ENCODE peak calls at places on chromosomes 11 and 22, in seven cellular contexts. B is dorsolateral prefrontal cortex, V is AG09309, R is endothelial cell, O is ovary, A is WTC11, S is type B pancreatic cell. M is an unnamed sample.

GRCh38 chr11:111019449-111019848 is 226.1 kb upstream of the POU2AF2 start:
- DNase-seq in S (no peak), O (no peak), R (no peak), A (no peak), B (no peak), V (no peak), M (no peak)

GRCh38 chr11:16925495-16926065 is 88.6 kb downstream of the PLEKHA7 start:
- DNase-seq in O (peak), S (peak), V (no peak), B (no peak), R (peak), A (peak), M (no peak)

GRCh38 chr11:115677190-115677589 is 173.0 kb upstream of the CADM1 start:
- DNase-seq in B (no peak), O (no peak), A (no peak), R (no peak), S (no peak), V (no peak), M (no peak)

GRCh38 chr11:118641463-118642019 is 34.1 kb downstream of the PHLDB1 start:
- DNase-seq in A (no peak), O (no peak), S (no peak), R (no peak), V (no peak), B (no peak), M (peak)

GRCh38 chr11:65945430-65945911 is at the start of gene TSGA10IP:
- DNase-seq in O (no peak), S (no peak), V (no peak), A (peak), B (no peak), R (no peak), M (no peak)

GRCh38 chr11:67632175-67632981 is 2.6 kb upstream of the NUDT8 start:
- DNase-seq in A (peak), O (peak), B (no peak), R (no peak), V (no peak), S (no peak), M (peak)

GRCh38 chr11:118921121-118921928 is 4.4 kb downstream of the BCL9L start:
- DNase-seq in S (no peak), R (peak), V (no peak), B (no peak), A (no peak), O (peak), M (no peak)

GRCh38 chr11:118163494-118163893 is 10.9 kb upstream of the SCN4B start:
- DNase-seq in V (no peak), O (no peak), R (no peak), B (no peak), S (no peak), A (no peak), M (no peak)

GRCh38 chr22:23749747-23750373 is 1.1 kb downstream of the ZNF70 start:
- DNase-seq in S (no peak), B (no peak), R (no peak), O (no peak), V (no peak), A (no peak), M (no peak)

GRCh38 chr11:131682373-131683015 is 312.1 kb downstream of the NTM start:
- DNase-seq in V (no peak), A (no peak), R (no peak), S (peak), O (no peak), B (no peak), M (no peak)

GRCh38 chr11:109586789-109587188 is 164.8 kb downstream of the C11orf87 start:
- DNase-seq in S (no peak), R (peak), O (no peak), A (no peak), V (no peak), B (no peak), M (no peak)

GRCh38 chr11:43933608-43934358 is 8.7 kb upstream of the C11orf96 start:
- DNase-seq in A (no peak), R (no peak), V (no peak), O (peak), S (no peak), B (no peak), M (no peak)

GRCh38 chr11:91513734-91514133 is 710.9 kb upstream of the FAT3 start:
- DNase-seq in R (no peak), V (no peak), B (no peak), O (no peak), S (no peak), A (no peak), M (no peak)

GRCh38 chr11:65493367-65494176 is 5.3 kb upstream of the MALAT1 start:
- DNase-seq in R (no peak), V (peak), S (no peak), O (peak), B (no peak), A (peak), M (peak)

GRCh38 chr11:123536690-123537437 is 106.8 kb downstream of the GRAMD1B start:
- DNase-seq in B (no peak), A (no peak), O (no peak), R (no peak), S (no peak), V (no peak), M (no peak)

GRCh38 chr11:95877288-95877687 is 46.6 kb downstream of the MTMR2 start:
- DNase-seq in R (no peak), A (no peak), O (no peak), S (no peak), V (peak), B (no peak), M (no peak)

GRCh38 chr11:114377612-114378267 is 22.6 kb downstream of the C11orf71 start:
- DNase-seq in A (no peak), S (no peak), V (peak), O (no peak), B (no peak), R (no peak), M (no peak)

GRCh38 chr22:40107756-40108437 is 69.8 kb upstream of the TNRC6B start:
- DNase-seq in V (peak), B (no peak), R (no peak), O (no peak), S (no peak), A (no peak), M (no peak)

GRCh38 chr11:124776865-124777645 is 15.0 kb upstream of the ESAM start:
- DNase-seq in B (no peak), R (no peak), V (no peak), A (no peak), S (no peak), O (no peak), M (no peak)

GRCh38 chr22:33476716-33477115 is 418.5 kb upstream of the SYN3 start:
- DNase-seq in B (no peak), V (no peak), O (no peak), S (no peak), R (no peak), A (no peak), M (no peak)

GRCh38 chr22:42608481-42609361 is 6.0 kb downstream of the POLDIP3 start:
- DNase-seq in S (no peak), A (no peak), B (no peak), O (no peak), V (no peak), R (no peak), M (no peak)

GRCh38 chr11:83835423-83835822 is 549.3 kb upstream of the CCDC90B start:
- DNase-seq in S (no peak), B (no peak), A (no peak), R (no peak), V (no peak), O (no peak), M (no peak)

GRCh38 chr11:9775393-9775780 is 111.5 kb downstream of the SWAP70 start:
- DNase-seq in B (no peak), A (peak), V (no peak), S (no peak), R (no peak), O (no peak), M (no peak)

GRCh38 chr11:74025467-74026166 is 16.7 kb upstream of the UCP3 start:
- DNase-seq in V (no peak), O (no peak), B (no peak), A (no peak), S (no peak), R (no peak), M (no peak)

GRCh38 chr11:80144932-80145612 is 704.2 kb upstream of the TENM4 start:
- DNase-seq in A (no peak), S (no peak), R (no peak), O (no peak), B (no peak), V (no peak), M (no peak)

GRCh38 chr11:85137597-85137996 is 489.5 kb downstream of the DLG2 start:
- DNase-seq in B (no peak), A (no peak), V (no peak), S (no peak), O (no peak), R (no peak), M (no peak)

GRCh38 chr11:69499216-69499945 is 17.9 kb downstream of the LINC01488 start:
- DNase-seq in A (no peak), S (no peak), R (no peak), O (peak), V (no peak), B (no peak), M (peak)

GRCh38 chr11:18352581-18352980 is 30.2 kb downstream of the GTF2H1 start:
- DNase-seq in S (no peak), A (no peak), R (no peak), B (no peak), O (no peak), V (no peak), M (no peak)

GRCh38 chr11:18347471-18348125 is 25.2 kb downstream of the GTF2H1 start:
- DNase-seq in V (peak), S (no peak), A (no peak), R (no peak), B (no peak), O (no peak), M (no peak)
- TF ChIP-seq CTCF in V (no peak), S (no peak), A (no peak), R (no peak), B (no peak), O (no peak), M (no peak)

DNA sequence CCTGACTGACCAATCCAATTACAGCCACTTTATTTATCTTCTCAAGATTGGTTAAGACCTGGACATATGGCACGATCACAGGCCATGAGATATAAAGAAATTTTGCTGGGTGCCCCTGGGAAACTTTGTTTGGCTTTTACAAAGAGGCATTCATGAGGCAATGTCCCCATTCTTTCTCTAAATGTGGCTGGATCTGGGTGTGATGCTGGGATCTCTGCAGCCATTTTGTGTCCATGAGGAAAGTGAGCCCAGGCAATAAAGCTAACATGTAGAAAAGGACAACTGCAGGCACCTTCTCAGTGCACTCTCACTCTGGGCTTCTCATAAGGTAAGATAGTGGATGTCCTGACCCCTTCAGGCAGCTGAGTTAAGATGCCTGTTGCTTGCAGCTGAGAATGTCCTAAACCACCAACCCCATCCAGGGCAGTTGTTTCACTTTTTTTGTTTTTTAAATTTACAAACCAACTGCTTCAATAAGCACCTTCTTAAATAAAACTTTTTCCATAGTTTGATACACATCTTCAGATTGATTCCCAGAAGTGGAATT is 372.3 kb downstream of the MIAT start:
- DNase-seq in V (no peak), B (no peak), R (no peak), S (no peak), A (no peak), O (no peak), M (no peak)
- TF ChIP-seq CTCF in V (no peak), B (no peak), R (no peak), S (no peak), A (no peak), O (no peak), M (no peak)

DNA sequence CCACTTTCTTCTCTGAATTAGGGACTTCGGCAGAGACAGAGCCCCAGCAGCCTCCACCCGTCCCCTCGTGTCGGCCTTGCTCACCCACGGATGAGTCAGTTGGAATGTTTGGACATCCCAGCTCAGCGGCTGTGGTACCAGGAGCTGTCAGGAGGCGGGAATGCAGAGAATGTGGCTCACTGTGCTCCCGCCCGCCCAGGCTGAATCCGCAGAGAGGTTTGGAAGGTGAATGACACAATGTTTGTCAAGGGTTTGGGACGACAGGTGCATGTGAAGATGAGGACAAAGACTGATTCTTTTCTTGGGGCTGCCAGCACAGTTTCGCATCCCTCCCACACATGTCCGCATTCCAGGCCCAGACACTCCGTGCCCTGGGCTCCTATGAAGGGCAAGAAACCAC is 39.6 kb downstream of the LIF start:
- DNase-seq in R (no peak), B (peak), S (no peak), A (peak), V (no peak), O (peak), M (peak)
- TF ChIP-seq CTCF in R (no peak), B (no peak), S (no peak), A (no peak), V (no peak), O (peak), M (no peak)

GRCh38 chr11:843086-843704 is 543 bp downstream of the TSPAN4 start:
- DNase-seq in R (no peak), A (no peak), S (no peak), B (no peak), V (no peak), O (peak), M (no peak)
- TF ChIP-seq CTCF in R (peak), A (peak), S (peak), B (no peak), V (no peak), O (no peak), M (peak)

GRCh38 chr11:32231909-32232493 is 141.1 kb downstream of the RCN1 start:
- DNase-seq in S (no peak), B (no peak), A (peak), O (no peak), V (no peak), R (peak), M (no peak)
- TF ChIP-seq CTCF in S (peak), B (peak), A (peak), O (no peak), V (peak), R (peak), M (peak)

GRCh38 chr22:17222503-17222902 is 3.3 kb upstream of the ADA2 start:
- DNase-seq in V (no peak), O (no peak), R (no peak), S (no peak), B (no peak), A (no peak), M (no peak)

GRCh38 chr22:17218341-17218740 is 894 bp downstream of the ADA2 start:
- DNase-seq in V (no peak), R (no peak), A (no peak), O (no peak), B (no peak), S (no peak), M (no peak)

GRCh38 chr22:17213976-17214375 is 5.3 kb downstream of the ADA2 start:
- DNase-seq in R (peak), V (no peak), A (peak), O (no peak), B (no peak), S (no peak), M (no peak)

GRCh38 chr22:17214416-17215043 is 4.7 kb downstream of the ADA2 start:
- DNase-seq in V (no peak), A (no peak), B (no peak), R (no peak), S (no peak), O (no peak), M (no peak)

DNA sequence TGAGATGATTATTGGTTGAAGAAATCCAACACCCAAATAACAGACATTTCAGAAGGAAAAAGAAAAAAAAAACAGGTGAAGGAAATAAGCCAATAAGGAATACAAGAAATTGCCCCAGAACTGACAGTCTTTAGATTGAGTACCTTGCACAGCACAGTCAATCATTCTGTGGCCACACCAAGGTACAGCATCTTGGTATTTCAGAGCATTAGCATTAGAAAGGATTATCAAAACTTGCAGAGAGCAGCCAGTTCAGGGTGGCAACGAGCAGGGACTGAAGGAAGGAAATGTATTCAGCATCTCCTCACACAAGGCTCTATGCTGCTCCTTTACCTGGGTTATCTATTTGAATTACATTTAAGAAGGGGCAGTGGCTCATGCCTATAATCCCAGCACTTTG is 2.1 kb downstream of the ADA2 start:
- DNase-seq in O (no peak), S (no peak), A (peak), V (no peak), R (no peak), B (no peak), M (no peak)
- TF ChIP-seq CTCF in O (no peak), S (no peak), A (no peak), V (no peak), R (no peak), B (no peak), M (no peak)

DNA sequence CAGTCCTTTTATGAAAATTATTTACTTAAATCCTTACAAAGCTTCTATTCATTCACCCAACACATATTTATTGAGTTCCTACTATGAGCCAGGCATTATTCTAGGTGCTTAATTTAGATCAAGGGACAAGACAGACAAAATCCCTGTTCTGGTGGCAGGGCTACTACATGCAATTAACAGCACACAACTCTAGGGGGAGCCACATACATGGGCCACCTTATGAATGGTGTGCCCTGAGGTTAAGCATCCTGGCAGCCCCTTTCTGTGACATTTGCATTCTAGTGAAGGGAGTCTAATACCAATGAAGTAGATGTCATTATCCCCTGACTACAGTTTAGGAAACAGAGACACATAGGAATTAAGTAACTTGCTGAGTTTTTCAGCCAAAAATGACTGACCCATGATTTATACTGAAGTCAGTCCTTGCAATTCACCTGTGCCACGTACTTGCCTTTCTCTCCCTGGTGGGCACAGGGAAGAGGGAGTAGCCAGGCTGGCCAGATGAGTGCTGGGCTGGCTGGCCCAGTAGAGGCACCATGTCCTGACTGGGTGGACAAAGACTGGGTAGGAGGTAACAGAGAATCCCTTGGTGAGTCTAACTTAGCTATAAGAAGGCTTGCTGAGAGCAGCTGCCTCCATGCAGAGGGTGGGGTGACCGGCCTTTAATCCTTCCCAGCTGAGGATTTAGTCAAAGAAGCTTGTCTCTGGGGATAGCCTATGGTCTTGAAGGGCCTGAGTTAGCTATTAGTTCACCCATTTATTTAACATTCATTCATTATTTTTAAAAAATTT is 52.0 kb upstream of the ELF5 start:
- DNase-seq in S (no peak), B (no peak), A (peak), V (no peak), O (no peak), R (peak), M (no peak)
- TF ChIP-seq CTCF in S (peak), B (no peak), A (peak), V (peak), O (no peak), R (peak), M (peak)

GRCh38 chr11:7572001-7572712 is 58.4 kb downstream of the PPFIBP2 start:
- DNase-seq in V (no peak), O (no peak), A (no peak), B (no peak), S (no peak), R (no peak), M (no peak)
- TF ChIP-seq CTCF in V (no peak), O (no peak), A (peak), B (peak), S (no peak), R (no peak), M (peak)

GRCh38 chr22:18045794-18046193 is 21.4 kb upstream of the MICAL3 start:
- DNase-seq in A (no peak), V (no peak), S (no peak), R (no peak), O (no peak), B (no peak), M (no peak)
- TF ChIP-seq CTCF in A (no peak), V (no peak), S (no peak), R (no peak), O (no peak), B (no peak), M (no peak)

M was measured in chondrocyte.